ENCODE peak calls at places on chromosomes 2 and 18, in five cellular contexts. J is psoas muscle, F is lower lobe of right lung, D is dorsolateral prefrontal cortex, A is HCT116. Y is an unnamed sample.

GRCh38 chr2:219453691-219454131 is 19.1 kb downstream of the SPEG start:
- DNase-seq in J (peak; percentile 60), F (peak; percentile 45), D (no peak), A (no peak), Y (peak; percentile 36)

GRCh38 chr2:7997279-7997678 is 684.6 kb upstream of the ID2 start:
- DNase-seq in J (no peak), F (no peak), D (no peak), A (no peak), Y (no peak)

GRCh38 chr2:63665806-63666205 is 77.0 kb downstream of the MDH1 start:
- DNase-seq in J (no peak), F (no peak), D (no peak), A (no peak), Y (no peak)

GRCh38 chr2:61419570-61419969 is 51.3 kb downstream of the USP34 start:
- DNase-seq in J (no peak), F (no peak), D (no peak), A (no peak), Y (no peak)

GRCh38 chr18:44036500-44036899 is 644.2 kb upstream of the SETBP1 start:
- DNase-seq in J (peak; percentile 20), F (peak; percentile 51), D (no peak), A (no peak), Y (no peak)

GRCh38 chr2:241803387-241804325 is 5.3 kb upstream of the NEU4 start:
- DNase-seq in J (peak; percentile 68), F (peak; percentile 49), D (peak; percentile 71), A (no peak), Y (peak; percentile 20)

GRCh38 chr2:180519276-180519675 is 461.1 kb upstream of the UBE2E3 start:
- DNase-seq in J (no peak), F (no peak), D (no peak), A (peak; percentile 48), Y (peak; percentile 62)

GRCh38 chr2:231181848-231182247 is 16.6 kb upstream of the ARMC9 start:
- DNase-seq in J (peak; percentile 82), F (peak; percentile 84), D (no peak), A (no peak), Y (no peak)

GRCh38 chr2:150853258-150853657 is 365.8 kb upstream of the RND3 start:
- DNase-seq in J (no peak), F (no peak), D (no peak), A (no peak), Y (no peak)

GRCh38 chr18:33937270-33937816 is 287.4 kb downstream of the NOL4 start:
- DNase-seq in J (no peak), F (no peak), D (no peak), A (no peak), Y (no peak)

GRCh38 chr2:35410431-35411061 is 945.0 kb upstream of the CRIM1 start:
- DNase-seq in J (peak; percentile 45), F (peak; percentile 61), D (peak; percentile 51), A (no peak), Y (peak; percentile 34)

DNA sequence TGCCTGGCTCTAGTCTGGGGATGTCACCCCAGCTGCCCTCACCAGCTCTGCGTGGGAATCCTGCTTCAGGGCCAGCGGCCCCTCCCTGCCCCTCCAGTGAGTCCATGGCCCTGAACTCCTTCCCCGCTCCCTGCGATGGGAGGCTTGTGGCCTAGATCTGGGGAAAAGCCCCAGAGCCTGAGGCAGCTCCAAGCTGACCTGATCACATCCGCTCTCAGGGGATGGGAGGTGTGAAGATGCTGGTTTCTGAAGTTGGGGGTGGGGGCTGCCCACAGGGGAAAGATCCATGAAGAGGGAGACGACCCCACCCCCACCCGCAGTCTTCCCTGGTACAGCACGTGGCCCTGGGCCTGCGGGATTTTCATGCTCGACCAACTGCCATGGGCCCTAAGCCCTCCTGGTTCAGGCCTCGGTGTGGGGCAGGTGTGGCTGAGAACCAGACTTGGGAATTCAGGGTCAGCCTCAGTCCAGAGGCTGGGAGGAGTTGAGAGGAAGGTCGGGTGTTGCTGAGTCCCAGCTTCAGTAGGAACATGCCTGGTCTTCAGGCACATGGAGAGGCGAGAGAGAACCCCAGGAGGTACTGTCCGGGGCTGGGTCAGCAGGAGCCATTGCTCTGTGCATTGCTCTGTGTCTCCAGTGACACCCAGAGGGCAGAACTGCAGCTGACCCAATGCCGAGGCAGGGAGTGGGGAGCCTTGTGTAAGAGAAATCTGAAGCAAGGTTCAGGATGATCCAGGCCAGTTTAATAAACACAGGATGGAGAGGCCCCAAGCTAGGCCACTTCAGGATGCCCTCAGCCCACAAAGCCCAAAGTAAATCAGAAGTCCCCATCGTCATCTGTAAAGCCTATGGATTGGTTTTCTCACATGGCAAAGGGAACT is 115.1 kb downstream of the CAPN13 start:
- DNase-seq in J (peak; percentile 29), F (no peak), D (no peak), A (no peak), Y (no peak)
- TF ChIP-seq CTCF in J (peak; percentile 28), F (no peak), D (no peak), A (peak; percentile 24), Y (no peak)

DNA sequence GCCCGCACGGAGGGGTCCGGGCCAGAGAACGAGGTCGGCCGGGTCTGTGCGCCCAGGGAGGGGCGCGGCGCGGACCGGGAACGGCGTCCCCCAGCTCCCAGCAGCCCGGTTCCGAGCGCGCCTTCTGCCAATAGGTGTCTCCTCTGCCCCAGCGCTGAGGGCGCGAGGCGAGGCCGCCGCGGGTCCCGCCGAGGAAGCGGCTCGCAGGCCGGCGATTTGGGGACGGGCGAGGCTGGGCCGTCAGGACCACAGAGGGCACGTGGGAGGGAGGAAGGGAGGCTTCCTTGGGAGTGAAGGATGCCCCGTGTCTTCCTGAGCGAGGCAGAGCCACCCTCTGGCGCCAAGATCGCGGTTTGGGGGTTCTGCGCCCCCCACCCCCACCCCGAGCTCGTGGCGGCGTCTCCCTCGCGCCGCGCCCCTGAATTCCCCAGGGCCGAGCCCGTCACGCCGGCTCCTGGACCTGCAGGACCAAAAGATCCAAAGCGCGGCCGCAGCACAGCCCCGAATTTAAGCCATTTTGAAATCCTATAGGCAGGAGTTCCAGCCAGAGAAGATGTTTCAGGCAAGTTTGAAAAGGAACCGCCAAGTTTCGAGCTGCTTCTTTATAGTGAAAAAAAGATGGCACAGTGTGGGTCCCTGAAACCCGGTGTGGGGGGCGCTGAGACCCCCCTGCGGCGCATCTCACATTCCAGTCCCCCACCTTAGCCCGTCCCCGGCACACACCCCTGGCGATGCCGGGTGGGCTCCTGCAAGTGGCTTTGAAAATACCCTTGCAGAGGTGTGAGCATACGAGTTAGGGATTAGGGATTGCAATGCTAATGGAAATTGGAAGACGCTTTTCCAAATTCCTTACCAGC is 929 bp downstream of the NFATC1 start:
- DNase-seq in J (peak; percentile 66), F (peak; percentile 67), D (no peak), A (no peak), Y (peak; percentile 43)
- H3K27ac ChIP-seq in J (peak overlapping the region; percentile 88), F (peak overlapping the region; percentile 78), D (peak overlapping the region; percentile 37), A (peak overlapping the region; percentile 50), Y (peak overlapping the region; percentile 98)

GRCh38 chr2:54726431-54726830 is 3.0 kb downstream of the EML6 start:
- DNase-seq in J (no peak), F (no peak), D (no peak), A (no peak), Y (no peak)

GRCh38 chr2:54726940-54727339 is 3.5 kb downstream of the EML6 start:
- DNase-seq in J (no peak), F (no peak), D (no peak), A (no peak), Y (no peak)

GRCh38 chr2:54725343-54726099 is 2.1 kb downstream of the EML6 start:
- DNase-seq in J (no peak), F (no peak), D (peak; percentile 8), A (no peak), Y (no peak)

GRCh38 chr2:54724560-54725342 is 1.3 kb downstream of the EML6 start:
- DNase-seq in J (peak; percentile 32), F (peak; percentile 48), D (peak; percentile 45), A (no peak), Y (peak; percentile 25)

GRCh38 chr2:54728669-54729120 is 5.2 kb downstream of the EML6 start:
- DNase-seq in J (no peak), F (no peak), D (no peak), A (peak; percentile 49), Y (peak; percentile 74)
- TF ChIP-seq CTCF in J (no peak), F (no peak), D (no peak), A (no peak), Y (no peak)

DNA sequence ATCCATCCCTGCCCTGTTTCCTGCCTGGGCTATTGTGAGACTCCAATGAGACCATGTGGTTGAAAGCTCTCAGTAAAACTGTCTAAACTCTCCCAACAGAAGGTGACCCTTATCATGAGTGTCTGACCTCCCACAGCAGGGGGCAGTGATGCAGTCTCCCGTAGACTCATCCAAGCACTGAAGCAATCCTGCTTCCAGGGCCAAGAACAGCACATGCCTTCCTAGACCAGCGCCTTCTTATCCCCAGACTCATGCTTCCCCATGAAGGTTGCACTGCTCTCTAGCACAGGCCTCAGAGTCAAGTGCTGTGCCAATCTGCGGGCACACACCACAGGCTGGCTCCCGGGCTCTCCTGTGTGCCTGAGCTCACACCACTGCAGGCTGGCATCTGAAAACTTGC is 112.3 kb downstream of the TNS1 start:
- DNase-seq in J (peak; percentile 73), F (no peak), D (no peak), A (no peak), Y (no peak)
- H3K27ac ChIP-seq in J (peak overlapping the region; percentile 68), F (peak overlapping the region; percentile 12), D (no peak overlapping the region), A (no peak overlapping the region), Y (no peak overlapping the region)

GRCh38 chr2:43455735-43456642 is 139.8 kb downstream of the THADA start:
- DNase-seq in J (no peak), F (no peak), D (no peak), A (no peak), Y (no peak)
- TF ChIP-seq CTCF in J (no peak), F (no peak), D (no peak), A (no peak), Y (no peak)

GRCh38 chr2:238242731-238243495 is 3.1 kb upstream of the HES6 start:
- DNase-seq in J (peak; percentile 51), F (no peak), D (no peak), A (no peak), Y (no peak)

GRCh38 chr2:238240761-238241711 is 1.2 kb upstream of the HES6 start:
- DNase-seq in J (peak; percentile 85), F (peak; percentile 78), D (peak; percentile 73), A (peak; percentile 41), Y (peak; percentile 39)

GRCh38 chr2:238244151-238244550 is 4.3 kb upstream of the HES6 start:
- DNase-seq in J (no peak), F (no peak), D (no peak), A (no peak), Y (no peak)

GRCh38 chr2:238241970-238242369 is 2.1 kb upstream of the HES6 start:
- DNase-seq in J (no peak), F (no peak), D (no peak), A (no peak), Y (no peak)

GRCh38 chr2:238243496-238244076 is 3.7 kb upstream of the HES6 start:
- DNase-seq in J (peak; percentile 11), F (no peak), D (no peak), A (no peak), Y (no peak)
- H3K27ac ChIP-seq in J (peak overlapping the region; percentile 82), F (no peak overlapping the region), D (peak overlapping the region; percentile 51), A (no peak overlapping the region), Y (no peak overlapping the region)

DNA sequence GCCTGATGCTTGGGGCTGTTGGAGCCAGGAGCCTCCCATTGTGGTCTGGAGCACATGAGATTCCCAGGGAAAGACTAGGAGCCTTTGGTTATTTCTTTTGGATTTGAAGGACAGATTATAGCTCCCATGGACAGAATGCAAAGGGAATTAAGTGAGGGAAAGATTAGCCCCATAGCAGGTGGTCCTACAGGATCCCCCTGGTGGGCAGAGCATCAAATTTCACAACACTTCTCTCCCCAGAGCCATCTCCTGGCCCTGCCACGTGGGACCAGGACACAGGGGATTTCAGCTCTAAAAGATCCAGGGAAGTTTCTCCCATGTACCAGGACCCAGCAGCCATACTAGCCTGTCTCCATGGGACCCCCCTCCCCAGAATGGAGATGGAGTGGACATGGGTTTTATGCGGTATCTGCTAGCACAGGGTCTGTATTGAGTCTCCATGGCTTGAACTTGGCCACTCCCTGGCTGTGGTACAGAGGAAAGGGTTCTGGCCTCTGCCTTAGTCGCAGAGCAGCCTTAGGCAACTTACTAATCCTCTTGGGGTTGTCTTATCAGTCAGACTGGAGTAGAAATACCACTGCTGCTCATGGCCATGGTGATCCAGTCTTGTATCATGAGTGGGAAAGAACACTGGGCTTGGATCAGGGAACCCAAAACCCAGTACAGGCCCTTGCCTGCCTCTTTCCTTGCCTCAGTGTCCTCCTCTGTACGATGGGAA is 6.8 kb upstream of the PLB1 start:
- DNase-seq in J (no peak), F (no peak), D (no peak), A (no peak), Y (no peak)
- TF ChIP-seq CTCF in J (no peak), F (no peak), D (no peak), A (no peak), Y (no peak)